ENCODE peak calls at places on chromosomes 2 and 18, in eight cellular contexts. R is retina; E is HFF-Myc; V is CD8-positive, alpha-beta T cell; Z is WTC11; K is adrenal gland; T is NCI-H510A treated with DMSO at 0.1 percent for 48 hours; M is germinal center. I is an unnamed sample.

GRCh38 chr2:240553956-240554480 is 3.8 kb downstream of the ANKMY1 start:
- DNase-seq in R (no peak), E (no peak), V (no peak), Z (no peak), K (no peak), T (no peak), M (no peak), I (no peak)

GRCh38 chr2:9824441-9824840 is 18.8 kb upstream of the TAF1B start:
- DNase-seq in R (no peak), E (no peak), V (no peak), Z (no peak), K (peak), T (no peak), M (no peak), I (no peak)

GRCh38 chr2:144014108-144014507 is 505.8 kb downstream of the ZEB2 start:
- DNase-seq in R (no peak), E (no peak), V (no peak), Z (no peak), K (no peak), T (no peak), M (no peak), I (no peak)

GRCh38 chr2:198546091-198546490 is 741.7 kb downstream of the PLCL1 start:
- DNase-seq in R (no peak), E (no peak), V (no peak), Z (no peak), K (no peak), T (peak), M (no peak), I (no peak)

GRCh38 chr18:35060092-35060491 is 18.9 kb downstream of the MAPRE2 start:
- DNase-seq in R (no peak), E (no peak), V (no peak), Z (no peak), K (no peak), T (no peak), M (no peak), I (no peak)

GRCh38 chr2:166361351-166362153 is 14.2 kb downstream of the SCN9A start:
- DNase-seq in R (no peak), E (no peak), V (no peak), Z (no peak), K (no peak), T (peak), M (no peak), I (no peak)

GRCh38 chr18:77054288-77054605 is 78.3 kb downstream of the MBP start:
- DNase-seq in R (no peak), E (no peak), V (no peak), Z (no peak), K (no peak), T (peak), M (peak), I (no peak)

GRCh38 chr2:207532676-207533075 is 2.9 kb downstream of the CREB1 start:
- DNase-seq in R (no peak), E (no peak), V (no peak), Z (no peak), K (no peak), T (no peak), M (no peak), I (no peak)

GRCh38 chr2:165601065-165601830 is 131.8 kb downstream of the CSRNP3 start:
- DNase-seq in R (no peak), E (no peak), V (no peak), Z (no peak), K (no peak), T (no peak), M (no peak), I (no peak)

GRCh38 chr18:36757081-36757480 is 71.7 kb downstream of the TPGS2 start:
- DNase-seq in R (peak), E (peak), V (no peak), Z (no peak), K (no peak), T (peak), M (peak), I (peak)

GRCh38 chr2:173860566-173860965 is 104.6 kb downstream of the SP3 start:
- DNase-seq in R (no peak), E (no peak), V (no peak), Z (no peak), K (no peak), T (no peak), M (no peak), I (no peak)